ENCODE peak calls at places on chromosomes 12 and 14, in four cellular contexts. Q, Z, T and U are unnamed samples.

GRCh38 chr12:113120670-113121370 is 14.7 kb downstream of the RASAL1 start:
- DNase-seq in Z (no peak), Q (no peak), T (no peak), U (no peak)

GRCh38 chr12:88781909-88782308 is 201.6 kb upstream of the KITLG start:
- DNase-seq in T (no peak), Q (no peak), Z (no peak), U (peak)

GRCh38 chr14:72892879-72893635 is 844 bp downstream of the DPF3 start:
- DNase-seq in Z (peak), T (peak), Q (peak), U (peak)

GRCh38 chr12:114703060-114703493 is 19.1 kb upstream of the TBX3 start:
- DNase-seq in Z (peak), T (no peak), Q (no peak), U (no peak)

GRCh38 chr12:124567035-124567672 is at the start of gene NCOR2:
- DNase-seq in Z (peak), Q (peak), T (peak), U (peak)

GRCh38 chr14:85824526-85824925 is 294.6 kb downstream of the FLRT2 start:
- DNase-seq in Z (no peak), T (no peak), Q (no peak), U (no peak)

GRCh38 chr14:55899531-55899930 is 218.7 kb upstream of the PELI2 start:
- DNase-seq in T (no peak), Q (no peak), Z (no peak), U (no peak)

GRCh38 chr14:92657457-92658142 is 90.8 kb downstream of the LGMN start:
- DNase-seq in Z (no peak), T (peak), Q (peak), U (no peak)

GRCh38 chr12:132180648-132181546 is 36.6 kb downstream of the NOC4L start:
- DNase-seq in T (no peak), Q (no peak), Z (no peak), U (no peak)

GRCh38 chr12:8678661-8679111 is 16.1 kb upstream of the MFAP5 start:
- DNase-seq in Q (no peak), Z (no peak), T (no peak), U (peak)

GRCh38 chr12:127595506-127595905 is 671.5 kb upstream of the TMEM132C start:
- DNase-seq in Q (no peak), T (no peak), Z (no peak), U (no peak)

GRCh38 chr12:15146585-15146984 is 74.6 kb downstream of the RERG start:
- DNase-seq in Q (no peak), T (no peak), Z (no peak), U (peak)

GRCh38 chr14:24806061-24806678 is 172.2 kb upstream of the GZMB start:
- DNase-seq in Z (peak), T (peak), Q (peak), U (peak)

GRCh38 chr12:48422060-48422459 is 50.3 kb upstream of the ANP32D start:
- DNase-seq in T (no peak), Q (no peak), Z (no peak), U (no peak)

GRCh38 chr14:94295360-94296180 is 2.5 kb upstream of the SERPINA10 start:
- DNase-seq in Z (no peak), Q (no peak), T (no peak), U (no peak)

GRCh38 chr14:22556990-22557623 is 31.9 kb downstream of the DAD1 start:
- DNase-seq in T (peak), Z (peak), Q (peak), U (peak)

GRCh38 chr12:2003676-2004112 is 563 bp downstream of the DCP1B start:
- DNase-seq in Z (no peak), Q (no peak), T (no peak), U (peak)

GRCh38 chr14:91190853-91191252 is 53.7 kb downstream of the GPR68 start:
- DNase-seq in Z (no peak), T (no peak), Q (no peak), U (no peak)

GRCh38 chr12:24069532-24070395 is 120.3 kb upstream of the SOX5 start:
- DNase-seq in Z (peak), T (no peak), Q (peak), U (peak)

GRCh38 chr14:51304428-51304827 is 64.4 kb downstream of the TMX1 start:
- DNase-seq in T (no peak), Z (no peak), Q (no peak), U (peak)

GRCh38 chr14:103696466-103697071 is 18.7 kb downstream of the XRCC3 start:
- DNase-seq in T (peak), Q (peak), Z (no peak), U (no peak)

GRCh38 chr12:19972325-19973288 is 395.7 kb upstream of the PDE3A start:
- DNase-seq in Z (no peak), Q (no peak), T (no peak), U (no peak)

DNA sequence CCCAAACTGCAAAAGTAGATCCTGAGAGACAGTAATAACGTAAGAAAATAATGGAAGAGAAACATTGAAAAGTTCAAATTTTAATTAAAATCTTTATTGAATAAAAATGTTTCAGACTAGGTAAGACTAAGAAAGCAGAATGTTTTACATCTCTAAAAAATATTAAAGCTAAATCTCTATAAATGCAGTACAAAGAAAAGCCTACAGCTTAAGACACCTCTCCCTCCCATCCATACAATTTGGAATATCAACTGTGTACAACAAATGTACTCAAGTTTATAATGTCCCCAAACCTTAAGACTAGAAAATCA is 8.5 kb upstream of the CERS5 start:
- DNase-seq in Q (no peak), Z (no peak), T (no peak), U (no peak)
- TF ChIP-seq CTCF in Q (no peak), Z (no peak), T (peak), U (no peak)

GRCh38 chr12:57836442-57837375 is 9.8 kb downstream of the CTDSP2 start:
- DNase-seq in Q (peak), Z (peak), T (peak), U (peak)

GRCh38 chr12:57839996-57840395 is 6.5 kb downstream of the CTDSP2 start:
- DNase-seq in T (no peak), Q (no peak), Z (no peak), U (no peak)

GRCh38 chr12:57835366-57836288 is 10.9 kb downstream of the CTDSP2 start:
- DNase-seq in T (no peak), Q (no peak), Z (no peak), U (no peak)

GRCh38 chr12:57838594-57839302 is 7.8 kb downstream of the CTDSP2 start:
- DNase-seq in Z (no peak), T (no peak), Q (no peak), U (no peak)

GRCh38 chr12:57837779-57838562 is 8.6 kb downstream of the CTDSP2 start:
- DNase-seq in T (peak), Z (peak), Q (no peak), U (peak)
- H3K4me3 ChIP-seq in T (peak), Z (no peak), Q (no peak), U (no peak)

GRCh38 chr12:5773550-5773949 is 171.5 kb downstream of the ANO2 start:
- DNase-seq in Q (no peak), T (no peak), Z (peak), U (no peak)
- TF ChIP-seq CTCF in Q (no peak), T (no peak), Z (peak), U (no peak)

DNA sequence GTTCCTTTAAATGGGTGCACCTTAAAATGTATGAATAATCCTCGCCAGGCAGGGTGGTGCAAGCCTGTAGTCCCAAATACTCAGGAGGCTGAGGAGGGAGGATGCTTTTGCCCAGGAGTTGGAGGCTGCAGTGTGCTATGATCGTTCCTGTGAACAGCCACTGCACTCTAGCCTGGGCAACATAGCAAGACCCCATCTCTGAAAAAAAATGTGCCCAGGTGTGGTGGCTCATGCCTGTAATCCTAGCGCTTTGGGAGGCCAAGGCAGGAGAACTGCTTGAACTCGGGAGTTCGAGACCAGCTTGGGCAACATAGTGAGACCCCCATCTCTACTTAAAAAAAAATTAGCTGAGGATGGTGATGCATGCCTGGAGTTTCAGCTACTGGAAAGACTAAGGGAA is 39.6 kb downstream of the ACACB start:
- DNase-seq in T (no peak), Q (no peak), Z (peak), U (no peak)
- H3K4me3 ChIP-seq in T (no peak), Q (no peak), Z (no peak), U (no peak)

GRCh38 chr12:386651-387050 is 2.5 kb downstream of the KDM5A start:
- DNase-seq in Q (no peak), Z (no peak), T (no peak), U (peak)

GRCh38 chr12:388012-388411 is 1.1 kb downstream of the KDM5A start:
- DNase-seq in T (no peak), Z (no peak), Q (no peak), U (no peak)

GRCh38 chr12:388547-389137 is 478 bp downstream of the KDM5A start:
- DNase-seq in T (peak), Q (no peak), Z (no peak), U (peak)

DNA sequence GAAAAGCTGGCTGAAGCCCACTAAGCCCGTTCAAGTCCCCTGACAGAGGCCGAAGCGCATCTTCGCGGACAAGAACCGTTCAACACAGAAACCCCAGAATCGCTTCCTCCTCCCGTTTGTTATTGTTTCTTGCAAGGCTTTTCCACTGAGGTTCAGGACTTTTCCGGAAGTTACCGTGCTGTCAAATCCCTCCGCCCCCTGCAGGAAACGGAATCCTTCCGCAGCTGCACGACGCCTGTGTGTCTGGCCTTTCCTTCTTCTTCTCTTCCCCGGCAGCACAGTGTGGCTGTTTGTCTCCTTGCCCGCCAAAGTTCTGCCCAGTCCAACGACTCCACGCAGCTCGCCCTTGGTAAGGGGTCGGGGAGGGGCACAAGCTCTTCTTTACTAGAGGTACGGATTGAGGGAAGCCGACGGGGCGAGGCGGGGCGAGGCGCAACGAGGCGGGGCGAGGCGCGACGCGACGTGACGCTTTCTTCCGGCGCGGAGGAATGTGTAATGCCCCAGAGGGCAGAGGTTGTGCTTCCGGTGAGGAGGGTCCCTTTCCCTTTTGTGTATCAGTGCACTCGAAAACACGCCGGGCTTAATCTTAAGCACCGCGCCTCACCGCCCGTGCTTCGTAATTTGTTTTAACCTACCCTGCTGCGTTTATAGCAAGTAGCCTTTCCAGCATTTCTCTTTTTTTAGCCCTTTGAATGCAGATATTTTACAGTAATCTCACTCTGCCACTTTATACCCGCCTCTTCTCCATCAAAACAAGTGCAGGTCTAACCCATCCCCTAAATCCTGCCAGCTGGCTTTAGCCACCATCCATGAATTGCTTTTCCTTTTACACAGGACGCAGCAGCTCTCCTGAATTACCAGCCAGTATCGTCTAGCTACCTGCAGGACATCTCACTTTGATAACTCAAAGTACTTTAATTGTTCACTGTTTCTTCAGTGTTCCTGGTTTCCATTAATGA is at the start of gene KDM5A:
- DNase-seq in Z (peak), T (peak), Q (peak), U (peak)
- TF ChIP-seq CTCF in Z (peak), T (no peak), Q (no peak), U (no peak)

GRCh38 chr12:51832708-51833107 is 15.8 kb downstream of the FIGNL2 start:
- DNase-seq in T (no peak), Q (no peak), Z (no peak), U (no peak)
- H3K4me3 ChIP-seq in T (no peak), Q (no peak), Z (no peak), U (no peak)

GRCh38 chr14:101736071-101736470 is 25.4 kb upstream of the PPP2R5C start:
- DNase-seq in T (no peak), Z (no peak), Q (no peak), U (no peak)

GRCh38 chr14:101736585-101736984 is 24.9 kb upstream of the PPP2R5C start:
- DNase-seq in Z (no peak), Q (no peak), T (no peak), U (no peak)

GRCh38 chr14:101738921-101739320 is 22.6 kb upstream of the PPP2R5C start:
- DNase-seq in Z (no peak), T (no peak), Q (no peak), U (no peak)

GRCh38 chr14:101739446-101740141 is 21.9 kb upstream of the PPP2R5C start:
- DNase-seq in Q (no peak), Z (no peak), T (no peak), U (peak)

GRCh38 chr14:101737414-101738367 is 23.8 kb upstream of the PPP2R5C start:
- DNase-seq in T (no peak), Q (no peak), Z (no peak), U (no peak)
- TF ChIP-seq CTCF in T (no peak), Q (no peak), Z (peak), U (peak)

GRCh38 chr14:79551591-79551990 is 659.7 kb downstream of the DIO2 start:
- DNase-seq in T (no peak), Q (no peak), Z (no peak), U (no peak)

GRCh38 chr14:79554816-79555215 is 656.5 kb downstream of the DIO2 start:
- DNase-seq in Q (no peak), T (no peak), Z (no peak), U (no peak)

GRCh38 chr14:79549515-79549914 is 661.8 kb downstream of the DIO2 start:
- DNase-seq in T (no peak), Z (no peak), Q (no peak), U (no peak)

GRCh38 chr14:79555429-79555828 is 655.9 kb downstream of the DIO2 start:
- DNase-seq in Z (no peak), Q (no peak), T (no peak), U (no peak)

GRCh38 chr14:79552778-79553177 is 658.5 kb downstream of the DIO2 start:
- DNase-seq in Z (peak), Q (no peak), T (no peak), U (no peak)
- H3K4me3 ChIP-seq in Z (peak), Q (no peak), T (no peak), U (no peak)

GRCh38 chr12:56359851-56360767 is at the start of gene STAT2:
- DNase-seq in T (peak), Z (peak), Q (peak), U (peak)

GRCh38 chr12:56361487-56362129 is 1.0 kb downstream of the APOF start:
- DNase-seq in Q (peak), Z (peak), T (no peak), U (no peak)

GRCh38 chr12:56362130-56363059 is at the start of gene APOF:
- DNase-seq in T (no peak), Q (no peak), Z (peak), U (no peak)

DNA sequence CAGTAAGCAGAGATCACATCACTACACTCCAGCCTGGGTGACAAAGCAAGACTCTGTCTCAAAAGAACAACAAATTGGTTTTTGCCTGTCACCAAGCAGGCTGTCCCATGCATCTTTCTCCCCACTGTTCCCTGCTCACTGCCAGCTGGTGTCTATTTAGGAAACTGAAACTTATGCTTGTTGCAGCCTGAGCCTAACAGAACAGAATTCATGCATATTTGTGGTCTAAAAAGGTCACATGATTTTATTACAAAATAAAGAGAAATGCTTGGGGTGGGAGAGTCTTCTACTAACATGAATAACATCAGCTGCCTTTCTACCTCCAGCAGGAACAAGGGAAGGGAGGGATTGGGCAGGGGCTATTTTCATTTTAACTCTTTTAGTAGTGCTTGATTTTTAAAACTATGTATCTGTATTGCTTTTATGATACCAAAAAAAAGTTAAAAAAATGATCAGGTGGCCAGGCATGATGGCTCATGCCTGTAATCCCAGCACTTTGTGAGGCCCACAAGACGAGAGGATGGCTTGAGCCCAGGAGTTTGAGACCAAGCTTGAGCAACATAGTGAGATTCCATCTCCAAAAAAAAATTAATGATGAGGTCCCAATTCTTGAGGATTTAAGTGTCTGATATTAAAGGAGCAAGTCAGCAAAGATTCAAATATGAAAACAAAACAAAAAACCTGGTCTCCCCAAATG is 923 bp downstream of the STAT2 start:
- DNase-seq in T (no peak), Q (no peak), Z (peak), U (peak)
- TF ChIP-seq CTCF in T (no peak), Q (no peak), Z (no peak), U (no peak)